ENCODE peak calls at places on chromosomes 6 and 20, in four cellular contexts. One of them, this sample, is unnamed.

GRCh38 chr6:8182209-8182845 is 80.0 kb upstream of the EEF1E1 start:
- DNase-seq in tibial nerve: no peak
- DNase-seq in H1: no peak
- DNase-seq in ovary: peak; percentile 21
- DNase-seq in this sample: no peak

GRCh38 chr6:20705741-20706140 is 171.5 kb downstream of the CDKAL1 start:
- DNase-seq in H1: no peak
- DNase-seq in tibial nerve: no peak
- DNase-seq in ovary: no peak
- DNase-seq in this sample: no peak

GRCh38 chr6:2147737-2148448 is 97.5 kb downstream of the GMDS start:
- DNase-seq in H1: no peak
- DNase-seq in ovary: no peak
- DNase-seq in tibial nerve: no peak
- DNase-seq in this sample: no peak

GRCh38 chr6:107535626-107536025 is 45.7 kb downstream of the SOBP start:
- DNase-seq in H1: no peak
- DNase-seq in tibial nerve: no peak
- DNase-seq in ovary: no peak
- DNase-seq in this sample: no peak

GRCh38 chr6:161407581-161407980 is 133.7 kb upstream of the AGPAT4 start:
- DNase-seq in H1: no peak
- DNase-seq in ovary: no peak
- DNase-seq in tibial nerve: no peak
- DNase-seq in this sample: no peak

GRCh38 chr6:40558102-40558501 is 29.1 kb downstream of the LRFN2 start:
- DNase-seq in tibial nerve: no peak
- DNase-seq in H1: no peak
- DNase-seq in ovary: no peak
- DNase-seq in this sample: no peak

GRCh38 chr20:25061821-25062530 is 4.0 kb upstream of the ACSS1 start:
- DNase-seq in ovary: peak; percentile 12
- DNase-seq in H1: no peak
- DNase-seq in tibial nerve: no peak
- DNase-seq in this sample: no peak

GRCh38 chr6:6686748-6687601 is 98.5 kb downstream of the LY86 start:
- DNase-seq in ovary: peak; percentile 85
- DNase-seq in H1: peak; percentile 94
- DNase-seq in tibial nerve: peak; percentile 68
- DNase-seq in this sample: peak; percentile 93

GRCh38 chr6:158894192-158894591 is 75.0 kb upstream of the EZR start:
- DNase-seq in tibial nerve: no peak
- DNase-seq in ovary: no peak
- DNase-seq in H1: no peak
- DNase-seq in this sample: no peak

GRCh38 chr20:56343861-56344381 is 14.9 kb upstream of the FAM210B start:
- DNase-seq in H1: peak; percentile 79
- DNase-seq in ovary: peak; percentile 49
- DNase-seq in tibial nerve: no peak
- DNase-seq in this sample: no peak

GRCh38 chr6:35512740-35513139 is at the start of gene TULP1:
- DNase-seq in H1: no peak
- DNase-seq in ovary: no peak
- DNase-seq in tibial nerve: no peak
- DNase-seq in this sample: no peak

GRCh38 chr20:21437816-21438215 is 40.5 kb upstream of the NKX2-4 start:
- DNase-seq in H1: no peak
- DNase-seq in tibial nerve: no peak
- DNase-seq in ovary: no peak
- DNase-seq in this sample: no peak

GRCh38 chr6:132673376-132674094 is 14.6 kb upstream of the TAAR1 start:
- DNase-seq in tibial nerve: no peak
- DNase-seq in ovary: no peak
- DNase-seq in H1: no peak
- DNase-seq in this sample: no peak

GRCh38 chr6:134381926-134382325 is 64.0 kb upstream of the SGK1 start:
- DNase-seq in tibial nerve: no peak
- DNase-seq in H1: no peak
- DNase-seq in ovary: no peak
- DNase-seq in this sample: no peak

GRCh38 chr6:2862712-2863174 is 21.1 kb upstream of the SERPINB1 start:
- DNase-seq in ovary: no peak
- DNase-seq in tibial nerve: no peak
- DNase-seq in H1: no peak
- DNase-seq in this sample: no peak

DNA sequence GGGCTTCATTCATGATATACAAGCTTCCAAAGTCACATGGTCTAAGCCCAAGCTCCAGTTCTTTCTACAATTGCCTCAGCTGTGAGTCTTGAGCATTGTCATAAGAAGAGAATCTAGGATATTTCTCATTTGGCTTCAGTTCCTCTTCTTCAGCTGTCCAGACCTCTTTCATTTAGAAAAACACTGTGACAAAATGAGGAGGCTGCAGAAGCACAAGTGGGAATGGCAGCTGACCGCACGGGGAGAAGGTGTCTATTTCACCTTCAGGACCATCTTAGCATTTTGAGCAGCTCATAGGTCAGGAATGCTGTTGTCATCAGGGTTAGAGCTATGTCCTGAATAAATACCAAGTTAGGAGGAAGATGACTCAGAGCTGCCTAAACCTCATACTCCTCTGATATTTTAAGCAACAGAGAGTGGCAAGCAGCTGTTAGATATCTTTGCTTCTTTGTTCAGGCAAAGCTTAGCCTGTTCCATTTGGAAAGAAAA is 390.1 kb upstream of the CITED2 start:
- DNase-seq in ovary: no peak
- DNase-seq in tibial nerve: no peak
- DNase-seq in H1: no peak
- DNase-seq in this sample: no peak
- TF ChIP-seq EP300 in ovary: no peak
- TF ChIP-seq EP300 in tibial nerve: no peak
- TF ChIP-seq EP300 in H1: no peak
- TF ChIP-seq EP300 in this sample: no peak

GRCh38 chr20:5884465-5885335 is 65.6 kb downstream of the TRMT6 start:
- DNase-seq in tibial nerve: no peak
- DNase-seq in ovary: no peak
- DNase-seq in H1: no peak
- DNase-seq in this sample: no peak

GRCh38 chr20:5881714-5882113 is 68.6 kb downstream of the TRMT6 start:
- DNase-seq in ovary: no peak
- DNase-seq in tibial nerve: no peak
- DNase-seq in H1: no peak
- DNase-seq in this sample: no peak

GRCh38 chr20:5877128-5877527 is 73.2 kb downstream of the TRMT6 start:
- DNase-seq in H1: no peak
- DNase-seq in ovary: no peak
- DNase-seq in tibial nerve: no peak
- DNase-seq in this sample: no peak

GRCh38 chr20:5885866-5886265 is 64.5 kb downstream of the TRMT6 start:
- DNase-seq in tibial nerve: no peak
- DNase-seq in H1: no peak
- DNase-seq in ovary: no peak
- DNase-seq in this sample: no peak

DNA sequence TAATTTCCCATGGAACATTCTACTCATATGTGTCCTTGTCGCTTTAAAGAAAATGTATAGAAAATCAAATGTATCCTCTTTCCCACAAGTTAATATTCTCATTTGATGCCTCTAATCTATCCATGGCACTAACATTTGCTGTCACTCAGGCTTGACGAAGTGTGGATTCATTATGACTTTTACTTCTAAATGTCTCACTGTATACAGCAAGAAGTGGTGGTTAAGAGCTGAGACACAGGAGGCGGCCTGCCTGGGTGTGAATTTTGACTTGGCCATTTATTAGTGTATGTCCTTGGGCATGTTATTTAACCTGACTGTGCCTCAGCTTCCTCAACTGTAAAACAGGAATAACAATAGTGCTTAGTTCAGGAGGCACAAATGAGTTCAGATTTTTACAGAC is 70.0 kb downstream of the TRMT6 start:
- DNase-seq in tibial nerve: no peak
- DNase-seq in H1: no peak
- DNase-seq in ovary: no peak
- DNase-seq in this sample: no peak
- TF ChIP-seq EP300 in tibial nerve: no peak
- TF ChIP-seq EP300 in H1: no peak
- TF ChIP-seq EP300 in ovary: no peak
- TF ChIP-seq EP300 in this sample: no peak

DNA sequence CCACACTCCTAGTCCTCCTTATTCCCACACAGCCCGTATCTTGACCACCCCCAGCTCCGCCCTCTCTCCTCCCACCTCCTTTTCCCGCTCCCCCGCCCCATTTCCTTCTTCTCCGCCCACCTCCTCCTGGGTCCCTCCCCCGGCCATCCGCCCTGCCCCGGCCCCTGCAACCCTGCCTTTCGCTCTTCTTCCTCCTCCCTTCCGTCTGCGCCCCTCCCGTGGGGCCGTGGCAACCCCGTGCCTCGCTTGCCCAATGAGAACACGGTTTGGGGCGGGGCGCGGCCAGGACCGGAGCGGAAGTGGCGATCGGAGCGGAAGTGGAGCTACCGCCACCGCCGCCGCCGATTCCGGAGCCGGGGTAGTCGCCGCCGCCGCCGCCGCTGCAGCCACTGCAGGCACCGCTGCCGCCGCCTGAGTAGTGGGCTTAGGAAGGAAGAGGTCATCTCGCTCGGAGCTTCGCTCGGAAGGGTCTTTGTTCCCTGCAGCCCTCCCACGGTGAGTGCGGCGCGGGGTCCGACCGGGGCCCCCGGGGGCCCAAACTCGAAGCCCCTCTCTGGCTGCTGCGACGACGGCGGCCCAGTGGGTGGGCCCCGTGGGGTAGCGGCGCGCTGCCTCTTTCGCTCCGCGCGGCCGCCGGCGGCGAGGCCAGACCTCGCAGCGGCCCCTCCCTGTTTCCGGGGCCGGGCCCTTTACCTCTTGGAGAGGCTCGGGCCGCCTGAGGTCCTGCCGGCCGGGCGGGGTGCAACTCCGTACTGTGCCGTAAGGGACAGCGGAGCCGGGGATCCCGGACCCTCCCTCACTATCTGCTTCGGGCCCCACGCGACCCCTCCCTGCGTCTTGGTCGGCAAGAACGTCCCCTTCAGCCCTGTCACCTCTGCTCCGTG is at the start of gene YWHAB:
- DNase-seq in ovary: peak; percentile 98
- DNase-seq in tibial nerve: peak; percentile 98
- DNase-seq in H1: peak; percentile 95
- DNase-seq in this sample: peak; percentile 99
- TF ChIP-seq EP300 in ovary: no peak
- TF ChIP-seq EP300 in tibial nerve: peak; percentile 41
- TF ChIP-seq EP300 in H1: peak; percentile 3
- TF ChIP-seq EP300 in this sample: no peak

GRCh38 chr20:31707994-31708744 is 14.5 kb downstream of the BCL2L1 start:
- DNase-seq in tibial nerve: no peak
- DNase-seq in ovary: no peak
- DNase-seq in H1: no peak
- DNase-seq in this sample: no peak
- TF ChIP-seq EP300 in tibial nerve: peak; percentile 20
- TF ChIP-seq EP300 in ovary: no peak
- TF ChIP-seq EP300 in H1: peak; percentile 69
- TF ChIP-seq EP300 in this sample: no peak

DNA sequence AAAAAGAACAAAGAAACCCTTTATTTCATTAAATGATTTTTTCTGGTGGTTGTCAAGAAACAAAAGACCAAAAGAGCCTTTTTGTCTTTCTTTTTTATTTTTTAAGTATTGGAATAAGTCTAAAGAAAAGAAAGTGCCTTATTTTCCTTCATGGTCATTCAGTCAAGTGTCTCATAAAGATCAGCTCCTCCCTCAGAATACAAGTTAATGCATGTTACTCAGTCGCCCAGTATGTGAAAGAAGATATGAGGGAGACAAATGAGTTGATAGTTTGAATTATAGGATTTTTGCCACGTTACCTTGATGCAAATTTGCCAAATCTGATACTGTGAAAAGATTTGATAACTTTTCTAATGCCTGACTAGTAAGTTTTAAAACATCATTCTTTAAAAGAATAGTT is 157.2 kb downstream of the QKI start:
- DNase-seq in tibial nerve: no peak
- DNase-seq in ovary: no peak
- DNase-seq in H1: no peak
- DNase-seq in this sample: no peak
- TF ChIP-seq EP300 in tibial nerve: no peak
- TF ChIP-seq EP300 in ovary: no peak
- TF ChIP-seq EP300 in H1: no peak
- TF ChIP-seq EP300 in this sample: no peak

GRCh38 chr6:126113261-126113660 is 126.9 kb downstream of the TRMT11 start:
- DNase-seq in H1: no peak
- DNase-seq in tibial nerve: no peak
- DNase-seq in ovary: no peak
- DNase-seq in this sample: no peak

GRCh38 chr6:126107475-126108121 is 121.3 kb downstream of the TRMT11 start:
- DNase-seq in H1: peak; percentile 36
- DNase-seq in tibial nerve: no peak
- DNase-seq in ovary: no peak
- DNase-seq in this sample: no peak

GRCh38 chr6:126112171-126112632 is 125.9 kb downstream of the TRMT11 start:
- DNase-seq in H1: no peak
- DNase-seq in tibial nerve: no peak
- DNase-seq in ovary: no peak
- DNase-seq in this sample: no peak

DNA sequence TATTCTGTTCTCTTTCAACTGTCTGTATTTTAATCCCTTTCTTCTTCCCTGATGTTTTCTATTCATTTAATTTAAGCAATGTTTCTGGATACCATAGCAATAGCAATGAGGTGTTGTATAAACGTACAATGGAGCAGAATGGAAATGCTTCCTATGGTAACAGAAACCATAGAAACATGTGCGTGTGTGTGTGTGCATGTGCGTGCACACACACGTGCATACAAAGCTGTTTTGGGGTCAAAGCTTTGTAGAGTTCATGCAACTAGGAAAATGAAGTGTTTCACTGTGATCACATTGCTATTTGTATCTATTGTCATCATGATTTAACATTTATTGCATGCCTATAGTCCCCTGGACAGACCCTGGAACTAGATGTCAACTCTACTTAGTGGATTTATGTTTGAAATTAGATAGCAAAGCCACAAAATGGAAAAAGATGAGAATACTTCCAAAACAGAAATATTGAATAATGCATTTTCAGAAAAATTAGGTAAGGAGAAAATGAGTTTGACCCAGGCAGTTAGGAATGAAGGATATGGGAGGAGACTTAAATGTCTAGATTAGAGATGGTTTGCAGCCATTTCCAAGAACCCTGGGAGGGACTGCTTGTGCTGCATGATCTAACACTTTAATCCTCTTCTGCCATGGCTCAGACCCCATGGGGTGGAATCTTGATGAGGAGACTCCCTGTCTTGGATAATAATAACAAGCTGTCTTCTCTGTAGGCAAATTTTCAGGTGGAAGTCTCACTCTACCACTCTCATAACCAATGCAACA is 124.3 kb downstream of the TRMT11 start:
- DNase-seq in H1: no peak
- DNase-seq in ovary: no peak
- DNase-seq in tibial nerve: no peak
- DNase-seq in this sample: no peak
- TF ChIP-seq EP300 in H1: no peak
- TF ChIP-seq EP300 in ovary: no peak
- TF ChIP-seq EP300 in tibial nerve: no peak
- TF ChIP-seq EP300 in this sample: no peak

This sample was measured in suprapubic skin.